ENCODE peak calls at places on chromosomes 16 and 17, in six cellular contexts. H is sigmoid colon, E is esophagus muscularis mucosa, M is A549, K is transverse colon, B is upper lobe of left lung. X is an unnamed sample.
A peak's percentile ranks its signal among the peaks of the same experiment; 100 is the strongest.

GRCh38 chr17:49333806-49334205 is 28.2 kb downstream of the ZNF652 start:
- DNase-seq in H (no peak), E (no peak), M (no peak), K (no peak), B (no peak), X (no peak)

GRCh38 chr17:31550389-31551056 is 159.0 kb downstream of the RAB11FIP4 start:
- DNase-seq in H (no peak), E (no peak), M (peak; percentile 53), K (no peak), B (no peak), X (no peak)

GRCh38 chr17:44911133-44912001 is 3.9 kb downstream of the GFAP start:
- DNase-seq in H (peak; percentile 84), E (no peak), M (peak; percentile 87), K (peak; percentile 72), B (peak; percentile 88), X (peak; percentile 73)

GRCh38 chr16:19468300-19468699 is 50.6 kb downstream of the TMC5 start:
- DNase-seq in H (no peak), E (no peak), M (no peak), K (no peak), B (no peak), X (no peak)

GRCh38 chr17:41403409-41404023 is 6.1 kb upstream of the KRT31 start:
- DNase-seq in H (no peak), E (no peak), M (no peak), K (no peak), B (no peak), X (no peak)

GRCh38 chr17:6070280-6070894 is at the start of gene WSCD1:
- DNase-seq in H (no peak), E (no peak), M (peak; percentile 17), K (peak; percentile 54), B (peak; percentile 86), X (peak; percentile 45)

GRCh38 chr17:74528491-74529199 is 2.6 kb downstream of the CD300LB start:
- DNase-seq in H (peak; percentile 66), E (peak; percentile 83), M (no peak), K (no peak), B (no peak), X (peak; percentile 26)

GRCh38 chr17:17685775-17686291 is 4.6 kb downstream of the RAI1 start:
- DNase-seq in H (no peak), E (no peak), M (peak; percentile 66), K (peak; percentile 79), B (no peak), X (peak; percentile 81)

GRCh38 chr16:87252269-87252970 is 64.8 kb downstream of the C16orf95 start:
- DNase-seq in H (no peak), E (no peak), M (no peak), K (no peak), B (no peak), X (no peak)

GRCh38 chr16:57036315-57036714 is 47.0 kb downstream of the NLRC5 start:
- DNase-seq in H (no peak), E (no peak), M (no peak), K (no peak), B (no peak), X (no peak)

GRCh38 chr17:54348234-54348633 is 525.5 kb downstream of the KIF2B start:
- DNase-seq in H (no peak), E (no peak), M (no peak), K (no peak), B (no peak), X (no peak)

GRCh38 chr17:7835818-7836595 is 2.0 kb downstream of the KDM6B start:
- DNase-seq in H (peak; percentile 90), E (peak; percentile 96), M (peak; percentile 74), K (peak; percentile 81), B (peak; percentile 92), X (peak; percentile 74)

GRCh38 chr16:2769100-2769529 is 8.0 kb downstream of the ELOB start:
- DNase-seq in H (no peak), E (no peak), M (no peak), K (no peak), B (no peak), X (no peak)

GRCh38 chr17:72937687-72938086 is 154.8 kb downstream of the SLC39A11 start:
- DNase-seq in H (no peak), E (no peak), M (no peak), K (no peak), B (no peak), X (no peak)

GRCh38 chr16:54685682-54686081 is 245.0 kb upstream of the IRX5 start:
- DNase-seq in H (no peak), E (no peak), M (no peak), K (no peak), B (no peak), X (no peak)

GRCh38 chr16:86033016-86033474 is 134.1 kb downstream of the IRF8 start:
- DNase-seq in H (peak; percentile 64), E (no peak), M (no peak), K (no peak), B (peak; percentile 71), X (no peak)

GRCh38 chr17:40363480-40363838 is 1.1 kb downstream of the GJD3 start:
- DNase-seq in H (peak; percentile 70), E (no peak), M (peak; percentile 63), K (peak; percentile 15), B (peak; percentile 90), X (no peak)
- H3K4me3 ChIP-seq in H (peak overlapping the region; percentile 16), E (peak overlapping the region; percentile 57), M (peak overlapping the region; percentile 61), K (peak overlapping the region; percentile 54), B (peak overlapping the region; percentile 75), X (peak overlapping the region; percentile 66)

DNA sequence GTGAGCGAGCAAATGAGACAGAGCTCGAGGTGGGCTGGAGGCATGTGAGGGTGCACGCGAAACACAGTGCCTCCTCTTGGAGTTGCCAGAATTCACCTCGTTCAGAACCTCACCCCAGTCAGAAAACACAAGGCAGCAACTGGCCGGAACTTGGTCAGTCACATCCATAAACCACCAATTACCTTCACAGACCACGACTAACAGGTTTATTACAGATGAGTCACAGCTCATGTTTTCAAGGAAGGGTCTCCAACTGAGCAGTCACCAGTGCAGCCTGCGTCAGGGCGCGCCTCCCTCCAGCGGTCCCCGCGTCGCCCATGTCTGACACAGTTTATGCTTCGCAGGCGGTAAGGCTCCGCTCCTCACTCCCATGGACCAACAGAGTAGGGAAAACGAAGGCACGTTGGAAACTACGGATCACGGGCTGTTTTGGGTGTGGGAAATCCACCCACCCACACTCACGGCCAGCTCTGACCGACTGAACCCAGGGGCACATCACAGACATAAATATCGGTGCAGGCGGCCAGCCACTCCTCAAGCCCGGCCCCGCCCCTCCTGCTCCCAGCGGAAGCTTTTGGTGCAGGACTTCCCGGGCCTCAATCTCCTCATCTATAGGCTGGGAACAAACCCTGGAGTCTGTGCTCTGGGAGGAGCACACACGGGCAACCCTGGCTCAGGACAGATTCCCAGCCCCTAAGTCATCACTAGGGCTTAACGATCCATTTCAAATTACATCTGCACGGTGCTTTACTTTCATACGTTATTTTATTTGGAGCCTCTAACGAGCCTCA is 126.2 kb downstream of the ZNF778 start:
- DNase-seq in H (no peak), E (no peak), M (no peak), K (peak; percentile 40), B (peak; percentile 53), X (no peak)
- TF ChIP-seq POLR2A in H (no peak), E (no peak), M (no peak), K (no peak), B (no peak), X (no peak)

GRCh38 chr17:79796570-79797491 is at the start of gene CBX8:
- DNase-seq in H (peak; percentile 100), E (peak; percentile 100), M (peak; percentile 100), K (peak; percentile 100), B (peak; percentile 100), X (peak; percentile 100)
- TF ChIP-seq EP300 in H (no peak), E (no peak), M (peak; percentile 28), K (peak; percentile 11), B (no peak), X (no peak)

DNA sequence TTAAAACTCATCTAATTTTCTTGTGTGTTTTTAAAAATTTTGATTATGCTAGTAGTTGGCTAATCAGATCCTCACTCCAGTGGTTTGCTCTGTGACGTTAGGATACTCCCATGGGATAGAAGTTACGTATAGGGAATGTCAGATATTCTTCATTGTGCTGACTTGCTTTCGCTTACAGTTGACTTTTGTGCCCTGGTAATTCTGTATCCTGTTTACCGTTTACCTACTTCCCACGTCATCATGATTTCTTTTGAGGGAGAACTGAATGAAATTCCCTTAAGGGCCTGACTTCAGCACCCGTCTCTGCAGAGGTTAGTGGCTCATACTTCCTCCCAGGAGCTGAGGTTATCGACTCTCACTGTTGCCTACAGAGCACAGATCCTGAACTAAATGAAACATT is 2.6 kb downstream of the PRKAR1A start:
- DNase-seq in H (no peak), E (no peak), M (peak; percentile 20), K (no peak), B (no peak), X (no peak)
- H3K4me3 ChIP-seq in H (no peak overlapping the region), E (peak overlapping the region; percentile 93), M (no peak overlapping the region), K (peak overlapping the region; percentile 92), B (peak overlapping the region; percentile 76), X (peak overlapping the region; percentile 59)

DNA sequence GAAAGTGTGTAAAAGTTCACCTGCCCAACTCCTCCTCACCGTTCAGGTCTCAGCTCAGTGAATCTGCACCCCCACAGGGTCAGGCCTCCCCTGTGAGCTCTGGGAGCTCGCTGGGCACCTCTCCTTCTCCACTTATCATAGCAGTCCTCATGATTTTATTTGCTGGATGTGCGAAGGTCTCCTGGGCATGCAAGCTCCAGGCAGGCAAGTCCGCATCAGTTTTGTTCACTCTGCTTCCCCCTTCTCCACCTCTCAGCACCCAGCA is 112.8 kb downstream of the ZNF423 start:
- DNase-seq in H (no peak), E (no peak), M (no peak), K (no peak), B (no peak), X (no peak)
- TF ChIP-seq POLR2A in H (no peak), E (no peak), M (no peak), K (no peak), B (no peak), X (no peak)

X was measured in stomach.